ENCODE peak calls at places on chromosome 20, in ten cellular contexts. S, D, L, C, Z, I, U, P, X and E are unnamed samples.

GRCh38 chr20:54172856-54173652 is 732 bp downstream of the CYP24A1 start:
- DNase-seq in Z (no peak), X (peak), L (no peak), U (no peak), S (no peak), P (no peak), D (no peak), I (no peak), C (peak), E (no peak)

GRCh38 chr20:54123587-54124180 is 50.1 kb downstream of the CYP24A1 start:
- DNase-seq in D (peak), Z (no peak), S (peak), L (no peak), P (peak), C (no peak), U (peak), I (no peak), X (no peak), E (peak)

GRCh38 chr20:53579581-53580375 is 13.9 kb downstream of the ZNF217 start:
- DNase-seq in C (no peak), Z (no peak), L (no peak), D (peak), P (no peak), U (peak), X (no peak), S (no peak), I (no peak), E (no peak)

GRCh38 chr20:5065489-5066383 is 54.0 kb downstream of the PCNA start:
- DNase-seq in U (peak), C (no peak), Z (no peak), I (peak), X (no peak), D (peak), L (no peak), P (peak), S (peak), E (peak)

GRCh38 chr20:37356387-37356786 is 10.4 kb downstream of the SRC start:
- DNase-seq in U (peak), X (no peak), S (peak), C (no peak), I (no peak), L (peak), Z (no peak), P (no peak), D (no peak), E (no peak)

GRCh38 chr20:19834287-19834686 is 76.2 kb downstream of the RIN2 start:
- DNase-seq in I (no peak), Z (no peak), C (no peak), P (no peak), S (no peak), U (no peak), D (no peak), L (no peak), X (no peak), E (no peak)

GRCh38 chr20:7758436-7758835 is 181.8 kb downstream of the HAO1 start:
- DNase-seq in I (no peak), S (no peak), X (no peak), C (no peak), U (peak), Z (no peak), L (no peak), P (no peak), D (no peak), E (no peak)

GRCh38 chr20:32941155-32941885 is 62.9 kb downstream of the SUN5 start:
- DNase-seq in C (no peak), D (no peak), P (no peak), U (no peak), X (no peak), Z (no peak), I (no peak), S (no peak), L (no peak), E (no peak)

GRCh38 chr20:38748863-38749153 is 548 bp downstream of the ACTR5 start:
- DNase-seq in P (no peak), L (no peak), X (no peak), Z (no peak), D (no peak), U (no peak), S (peak), I (no peak), C (no peak), E (peak)

GRCh38 chr20:51321343-51322163 is 221.0 kb downstream of the NFATC2 start:
- DNase-seq in D (no peak), I (no peak), C (no peak), Z (no peak), U (no peak), L (no peak), S (no peak), P (no peak), X (no peak), E (no peak)

GRCh38 chr20:11366660-11367059 is 551.0 kb upstream of the BTBD3 start:
- DNase-seq in X (no peak), P (no peak), L (no peak), S (no peak), U (no peak), C (no peak), I (no peak), D (no peak), Z (no peak), E (no peak)

GRCh38 chr20:63534427-63534830 is 2.7 kb downstream of the PTK6 start:
- DNase-seq in X (no peak), P (no peak), U (no peak), S (no peak), Z (no peak), L (no peak), I (no peak), C (no peak), D (no peak), E (no peak)

GRCh38 chr20:21583486-21584168 is 69.8 kb upstream of the NKX2-2 start:
- DNase-seq in I (no peak), C (peak), Z (no peak), P (no peak), D (no peak), U (no peak), S (no peak), X (no peak), L (no peak), E (no peak)

GRCh38 chr20:33697129-33697528 is 10.9 kb upstream of the E2F1 start:
- DNase-seq in X (no peak), I (no peak), Z (no peak), L (no peak), P (no peak), S (no peak), U (peak), D (no peak), C (no peak), E (peak)

GRCh38 chr20:20362774-20363435 is 5.0 kb upstream of the INSM1 start:
- DNase-seq in C (peak), S (no peak), P (no peak), X (peak), Z (no peak), D (no peak), L (no peak), I (peak), U (no peak), E (no peak)

GRCh38 chr20:41234546-41234945 is 83.0 kb downstream of the ZHX3 start:
- DNase-seq in C (no peak), U (peak), I (peak), X (no peak), P (no peak), D (no peak), L (no peak), S (no peak), Z (no peak), E (no peak)

GRCh38 chr20:25195014-25195961 is at the start of gene ENTPD6:
- DNase-seq in Z (peak), U (peak), S (peak), D (no peak), I (peak), P (peak), L (peak), C (peak), X (peak), E (peak)

GRCh38 chr20:60102665-60103210 is 144.5 kb downstream of the CDH26 start:
- DNase-seq in U (no peak), C (no peak), L (no peak), P (no peak), S (no peak), I (no peak), Z (no peak), X (no peak), D (no peak), E (no peak)